ENCODE peak calls at places on chromosomes 16 and 17, in eight cellular contexts. K is coronary artery, U is upper lobe of right lung, A is GM20000, M is mesothelial cell of epicardium, Z is endodermal cell, G is BE2C, L is endothelial cell. I is an unnamed sample.

GRCh38 chr17:4332296-4332970 is 34.0 kb downstream of the UBE2G1 start:
- DNase-seq in K (no peak), U (no peak), A (no peak), M (no peak), Z (peak), G (no peak), L (no peak), I (no peak)

GRCh38 chr16:85569615-85570212 is 43.4 kb upstream of the GSE1 start:
- DNase-seq in K (no peak), U (no peak), A (peak), M (no peak), Z (peak), G (no peak), L (no peak), I (no peak)

GRCh38 chr17:21376585-21376834 is 353 bp downstream of the KCNJ12 start:
- DNase-seq in K (no peak), U (no peak), A (no peak), M (no peak), Z (no peak), G (no peak), L (no peak), I (no peak)

GRCh38 chr17:5541610-5542202 is 42.6 kb downstream of the NLRP1 start:
- DNase-seq in K (peak), U (peak), A (no peak), M (no peak), Z (peak), G (no peak), L (no peak), I (no peak)

GRCh38 chr17:64002658-64003525 is 4.7 kb downstream of the PRR29 start:
- DNase-seq in K (peak), U (no peak), A (no peak), M (no peak), Z (peak), G (no peak), L (no peak), I (no peak)

GRCh38 chr16:78576941-78577340 is 477.5 kb downstream of the WWOX start:
- DNase-seq in K (no peak), U (no peak), A (no peak), M (no peak), Z (no peak), G (no peak), L (no peak), I (no peak)

GRCh38 chr17:67629963-67630320 is 87.8 kb upstream of the NOL11 start:
- DNase-seq in K (no peak), U (no peak), A (peak), M (no peak), Z (no peak), G (no peak), L (no peak), I (no peak)

GRCh38 chr17:49571764-49572163 is 3.9 kb upstream of the NXPH3 start:
- DNase-seq in K (no peak), U (no peak), A (no peak), M (no peak), Z (no peak), G (no peak), L (no peak), I (no peak)

GRCh38 chr17:27269201-27269600 is 24.7 kb upstream of the WSB1 start:
- DNase-seq in K (no peak), U (no peak), A (no peak), M (no peak), Z (no peak), G (no peak), L (no peak), I (no peak)

GRCh38 chr17:11264183-11264871 is 23.3 kb downstream of the SHISA6 start:
- DNase-seq in K (no peak), U (no peak), A (no peak), M (no peak), Z (no peak), G (no peak), L (no peak), I (no peak)
- TF ChIP-seq CTCF in K (no peak), U (peak), A (no peak), M (peak), Z (peak), G (peak), L (peak), I (peak)

DNA sequence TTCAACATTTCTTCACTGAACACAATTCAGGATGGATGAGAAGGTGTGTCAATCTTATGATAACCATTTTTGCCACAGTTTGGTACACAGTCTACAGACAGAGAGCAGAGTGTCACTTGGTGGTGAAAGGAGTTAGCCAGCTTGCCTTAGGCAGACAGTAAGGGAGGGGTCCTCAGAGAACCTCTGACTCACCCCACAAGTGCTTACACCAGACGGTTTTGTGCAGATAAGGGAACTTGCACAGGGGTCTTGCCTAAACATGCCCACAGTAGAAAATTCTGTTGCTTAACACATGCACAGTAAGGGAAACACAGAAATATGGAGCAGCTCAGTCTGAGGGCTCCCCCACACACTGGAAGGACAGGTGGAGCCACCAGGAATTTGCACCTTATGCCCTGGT is 204.5 kb upstream of the CDH8 start:
- DNase-seq in K (no peak), U (no peak), A (no peak), M (no peak), Z (no peak), G (peak), L (no peak), I (no peak)
- TF ChIP-seq CTCF in K (no peak), U (no peak), A (no peak), M (no peak), Z (no peak), G (no peak), L (no peak), I (no peak)

DNA sequence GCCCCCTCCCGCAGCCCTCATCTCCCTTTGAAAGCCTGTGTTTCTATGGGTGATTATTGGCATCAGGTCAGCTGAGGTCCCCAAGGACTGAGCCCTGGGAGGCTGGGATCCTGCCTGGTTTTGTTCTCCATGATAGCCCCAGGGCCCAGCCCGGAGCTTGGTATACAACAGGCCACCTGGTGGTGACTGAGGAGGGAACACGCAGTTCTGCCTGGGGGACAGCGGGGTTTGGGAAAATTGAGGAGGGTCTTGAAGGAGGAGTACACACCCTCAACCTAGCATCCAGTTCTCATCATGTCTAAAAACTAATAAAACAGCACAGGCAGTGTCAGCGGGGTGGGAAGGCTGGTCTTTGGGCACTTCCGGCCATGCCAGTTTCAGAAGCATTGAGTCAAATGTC is 335.1 kb downstream of the CPPED1 start:
- DNase-seq in K (no peak), U (no peak), A (no peak), M (no peak), Z (peak), G (peak), L (peak), I (no peak)
- TF ChIP-seq CTCF in K (no peak), U (no peak), A (no peak), M (peak), Z (peak), G (peak), L (peak), I (no peak)

GRCh38 chr17:45147581-45148182 is 593 bp upstream of the HEXIM1 start:
- DNase-seq in K (peak), U (peak), A (peak), M (no peak), Z (peak), G (peak), L (peak), I (no peak)
- TF ChIP-seq CTCF in K (no peak), U (no peak), A (no peak), M (no peak), Z (no peak), G (no peak), L (no peak), I (no peak)

GRCh38 chr17:51120739-51121619 is at the start of gene SPAG9:
- DNase-seq in K (peak), U (peak), A (peak), M (peak), Z (peak), G (peak), L (peak), I (peak)
- TF ChIP-seq CTCF in K (no peak), U (no peak), A (no peak), M (no peak), Z (no peak), G (no peak), L (no peak), I (no peak)

GRCh38 chr16:73032548-73033270 is 15.2 kb downstream of the ZFHX3 start:
- DNase-seq in K (no peak), U (no peak), A (peak), M (no peak), Z (peak), G (no peak), L (no peak), I (no peak)
- TF ChIP-seq CTCF in K (no peak), U (no peak), A (peak), M (no peak), Z (no peak), G (no peak), L (no peak), I (no peak)

GRCh38 chr17:79043931-79044320 is 20.0 kb downstream of the C1QTNF1 start:
- DNase-seq in K (no peak), U (peak), A (no peak), M (no peak), Z (no peak), G (no peak), L (no peak), I (no peak)
- TF ChIP-seq CTCF in K (no peak), U (no peak), A (no peak), M (no peak), Z (no peak), G (no peak), L (no peak), I (no peak)

GRCh38 chr16:70746708-70747424 is 54.1 kb downstream of the VAC14 start:
- DNase-seq in K (peak), U (peak), A (no peak), M (no peak), Z (no peak), G (no peak), L (no peak), I (no peak)
- TF ChIP-seq CTCF in K (no peak), U (no peak), A (no peak), M (no peak), Z (no peak), G (no peak), L (no peak), I (no peak)

DNA sequence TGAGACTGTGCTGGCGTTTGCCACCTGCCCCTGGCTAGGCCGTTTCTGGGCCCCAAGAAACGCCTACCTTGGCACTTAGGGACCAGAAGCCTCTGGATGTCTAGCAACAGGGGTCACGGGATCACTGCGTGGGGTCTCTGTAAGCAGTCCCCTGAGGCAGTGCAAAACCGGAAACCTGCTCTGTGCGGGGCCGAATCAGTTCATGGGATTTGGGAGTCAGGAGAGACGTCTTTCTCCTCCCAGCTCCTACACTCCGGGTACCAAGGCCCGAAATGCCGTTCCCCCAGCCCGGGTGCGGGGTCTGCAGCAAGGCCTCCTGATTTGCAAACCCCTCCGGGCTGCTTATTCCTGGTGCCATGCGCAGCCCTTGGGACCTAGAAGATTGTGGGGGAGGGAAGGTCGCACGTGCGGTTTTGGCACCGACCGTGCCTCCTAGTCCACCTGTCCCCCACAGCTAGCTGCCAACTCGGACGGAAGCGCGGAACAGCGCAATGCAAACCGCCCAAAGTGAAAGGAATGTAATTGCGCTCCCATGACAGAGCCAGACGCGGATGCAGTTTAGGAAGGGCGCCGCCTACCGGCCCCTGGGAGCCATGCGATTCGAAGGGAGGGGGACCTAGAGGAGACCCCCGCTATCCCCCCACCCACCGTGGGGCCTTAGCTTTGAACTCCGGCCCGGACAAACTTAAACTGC is 6.5 kb downstream of the IRX5 start:
- DNase-seq in K (no peak), U (peak), A (peak), M (peak), Z (peak), G (no peak), L (peak), I (peak)
- TF ChIP-seq CTCF in K (no peak), U (peak), A (no peak), M (peak), Z (peak), G (no peak), L (peak), I (peak)

GRCh38 chr17:16215273-16215964 is at the start of gene NCOR1:
- DNase-seq in K (peak), U (peak), A (peak), M (peak), Z (peak), G (peak), L (peak), I (peak)
- TF ChIP-seq CTCF in K (peak), U (peak), A (no peak), M (no peak), Z (peak), G (peak), L (no peak), I (peak)

I was measured in osteocyte.